ENCODE peak calls at places on chromosomes 2 and 18, in five cellular contexts. P is HFF-Myc, W is upper lobe of right lung, A is pancreas, I is tibial nerve. F is an unnamed sample.

GRCh38 chr2:159091381-159091780 is 122.9 kb downstream of the TANC1 start:
- DNase-seq in P (no peak), W (no peak), A (no peak), I (no peak), F (no peak)

GRCh38 chr2:25297738-25298137 is 44.0 kb downstream of the DNMT3A start:
- DNase-seq in P (no peak), W (no peak), A (no peak), I (no peak), F (no peak)

GRCh38 chr2:240918258-240919091 is 12.3 kb downstream of the CROCC2 start:
- DNase-seq in P (no peak), W (peak; percentile 49), A (peak; percentile 54), I (no peak), F (no peak)

GRCh38 chr2:154696771-154697170 is 1.7 kb upstream of the KCNJ3 start:
- DNase-seq in P (no peak), W (no peak), A (no peak), I (no peak), F (no peak)

GRCh38 chr2:133424876-133425275 is 143.4 kb downstream of the NCKAP5 start:
- DNase-seq in P (no peak), W (no peak), A (no peak), I (no peak), F (no peak)

GRCh38 chr2:119468154-119468955 is 36.7 kb downstream of the TMEM37 start:
- DNase-seq in P (no peak), W (no peak), A (no peak), I (no peak), F (no peak)

GRCh38 chr2:239360421-239361310 is 40.2 kb downstream of the HDAC4 start:
- DNase-seq in P (no peak), W (no peak), A (no peak), I (no peak), F (no peak)

GRCh38 chr18:58087928-58088722 is 44.1 kb downstream of the NEDD4L start:
- DNase-seq in P (no peak), W (peak; percentile 80), A (peak; percentile 82), I (no peak), F (no peak)

GRCh38 chr2:186059096-186059495 is 320.5 kb downstream of the FSIP2 start:
- DNase-seq in P (no peak), W (no peak), A (no peak), I (no peak), F (no peak)

GRCh38 chr2:230068658-230069080 is at the start of gene SLC16A14:
- DNase-seq in P (peak; percentile 24), W (no peak), A (no peak), I (peak; percentile 16), F (peak; percentile 20)

GRCh38 chr2:20015482-20016083 is 3.1 kb upstream of the MATN3 start:
- DNase-seq in P (peak; percentile 36), W (no peak), A (no peak), I (no peak), F (no peak)

GRCh38 chr2:217756375-217757107 is 246.3 kb downstream of the TNS1 start:
- DNase-seq in P (no peak), W (peak; percentile 85), A (peak; percentile 88), I (peak; percentile 66), F (peak; percentile 63)

GRCh38 chr18:46334200-46334553 is 230.0 kb downstream of the HAUS1 start:
- DNase-seq in P (no peak), W (peak; percentile 53), A (no peak), I (no peak), F (no peak)

GRCh38 chr2:238492905-238493304 is 66.2 kb downstream of the ASB1 start:
- DNase-seq in P (no peak), W (no peak), A (no peak), I (no peak), F (no peak)

GRCh38 chr2:120736955-120737801 is 1.5 kb downstream of the GLI2 start:
- DNase-seq in P (no peak), W (no peak), A (no peak), I (no peak), F (no peak)

GRCh38 chr2:221197223-221197622 is 374.9 kb downstream of the EPHA4 start:
- DNase-seq in P (no peak), W (no peak), A (no peak), I (no peak), F (no peak)

GRCh38 chr2:168521342-168521741 is 65.3 kb downstream of the CERS6 start:
- DNase-seq in P (no peak), W (no peak), A (no peak), I (no peak), F (no peak)

GRCh38 chr18:45456076-45457066 is 158.9 kb upstream of the SLC14A2 start:
- DNase-seq in P (no peak), W (no peak), A (no peak), I (peak; percentile 28), F (no peak)

GRCh38 chr2:39128919-39129391 is 8.1 kb upstream of the SOS1 start:
- DNase-seq in P (no peak), W (no peak), A (no peak), I (no peak), F (no peak)

GRCh38 chr2:29130295-29130694 is 15.1 kb downstream of the CLIP4 start:
- DNase-seq in P (peak; percentile 47), W (no peak), A (no peak), I (no peak), F (no peak)

GRCh38 chr2:23524261-23524706 is 139.3 kb downstream of the KLHL29 start:
- DNase-seq in P (peak; percentile 33), W (no peak), A (no peak), I (no peak), F (no peak)

GRCh38 chr2:233133239-233133638 is 73.1 kb downstream of the INPP5D start:
- DNase-seq in P (no peak), W (no peak), A (no peak), I (no peak), F (no peak)

GRCh38 chr2:85717308-85718005 is 23.3 kb downstream of the GNLY start:
- DNase-seq in P (peak; percentile 69), W (no peak), A (no peak), I (no peak), F (no peak)

GRCh38 chr2:3626817-3627499 is 31.0 kb upstream of the ALLC start:
- DNase-seq in P (no peak), W (peak; percentile 56), A (peak; percentile 33), I (no peak), F (no peak)

GRCh38 chr2:132665401-132665800 is 4.6 kb downstream of the LYPD1 start:
- DNase-seq in P (no peak), W (no peak), A (no peak), I (no peak), F (no peak)

GRCh38 chr2:134648547-134648946 is 70.3 kb downstream of the TMEM163 start:
- DNase-seq in P (no peak), W (no peak), A (no peak), I (no peak), F (no peak)

GRCh38 chr2:105403785-105404698 is 5.2 kb upstream of the FHL2 start:
- DNase-seq in P (no peak), W (no peak), A (no peak), I (no peak), F (no peak)

DNA sequence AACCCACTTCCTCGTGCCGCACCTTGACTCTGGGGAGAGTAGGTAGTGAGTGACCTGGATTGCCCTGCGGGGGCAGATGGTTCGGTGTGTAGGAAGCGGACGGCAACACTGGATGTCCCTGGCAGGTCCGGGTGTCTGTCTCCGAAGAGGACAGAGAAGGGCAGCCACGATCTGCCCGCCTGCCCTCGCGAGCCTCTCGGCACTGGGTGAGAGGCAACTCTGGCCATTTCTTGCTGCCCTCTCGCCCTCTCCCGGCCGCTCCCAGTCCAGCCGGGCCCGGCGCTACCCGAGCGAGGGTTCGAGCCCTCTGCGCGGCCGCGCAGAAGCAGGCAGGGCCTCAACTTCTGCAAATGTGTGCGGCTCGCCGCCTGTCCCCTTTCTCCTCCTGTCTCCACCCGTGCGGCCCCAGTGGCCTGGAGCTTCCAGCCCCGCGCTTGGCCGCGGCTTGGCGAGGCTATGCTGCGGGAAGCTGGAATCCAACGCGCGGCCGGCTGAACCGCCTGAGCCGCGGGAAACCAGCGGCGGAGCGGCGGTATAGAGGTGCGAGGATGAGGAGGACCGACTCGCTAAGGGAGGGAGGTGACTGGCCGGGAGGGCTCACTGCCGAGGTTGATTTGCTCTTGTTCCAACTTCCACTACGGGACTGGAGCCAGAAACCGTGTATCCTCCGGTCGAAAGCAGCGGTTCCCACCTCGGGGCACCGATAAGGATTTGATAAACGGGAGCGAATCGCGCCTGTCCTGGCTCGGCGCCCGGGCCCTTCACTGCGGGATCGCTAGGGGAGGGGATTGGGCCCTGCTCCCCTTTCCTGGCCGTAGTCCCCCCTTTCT is 1.5 kb downstream of the EPAS1 start:
- DNase-seq in P (no peak), W (peak; percentile 85), A (peak; percentile 86), I (peak; percentile 41), F (no peak)
- H3K4me3 ChIP-seq in P (peak overlapping the region; percentile 55), W (peak overlapping the region; percentile 83), A (peak overlapping the region; percentile 65), I (peak overlapping the region; percentile 66), F (peak overlapping the region; percentile 61)

GRCh38 chr2:96524482-96525210 is 11.9 kb upstream of the ARID5A start:
- DNase-seq in P (no peak), W (peak; percentile 52), A (no peak), I (no peak), F (no peak)
- H3K4me3 ChIP-seq in P (no peak overlapping the region), W (no peak overlapping the region), A (no peak overlapping the region), I (no peak overlapping the region), F (no peak overlapping the region)

GRCh38 chr2:75276093-75277055 is 77.1 kb upstream of the TACR1 start:
- DNase-seq in P (no peak), W (no peak), A (no peak), I (no peak), F (no peak)
- H3K4me3 ChIP-seq in P (no peak overlapping the region), W (no peak overlapping the region), A (no peak overlapping the region), I (no peak overlapping the region), F (no peak overlapping the region)

DNA sequence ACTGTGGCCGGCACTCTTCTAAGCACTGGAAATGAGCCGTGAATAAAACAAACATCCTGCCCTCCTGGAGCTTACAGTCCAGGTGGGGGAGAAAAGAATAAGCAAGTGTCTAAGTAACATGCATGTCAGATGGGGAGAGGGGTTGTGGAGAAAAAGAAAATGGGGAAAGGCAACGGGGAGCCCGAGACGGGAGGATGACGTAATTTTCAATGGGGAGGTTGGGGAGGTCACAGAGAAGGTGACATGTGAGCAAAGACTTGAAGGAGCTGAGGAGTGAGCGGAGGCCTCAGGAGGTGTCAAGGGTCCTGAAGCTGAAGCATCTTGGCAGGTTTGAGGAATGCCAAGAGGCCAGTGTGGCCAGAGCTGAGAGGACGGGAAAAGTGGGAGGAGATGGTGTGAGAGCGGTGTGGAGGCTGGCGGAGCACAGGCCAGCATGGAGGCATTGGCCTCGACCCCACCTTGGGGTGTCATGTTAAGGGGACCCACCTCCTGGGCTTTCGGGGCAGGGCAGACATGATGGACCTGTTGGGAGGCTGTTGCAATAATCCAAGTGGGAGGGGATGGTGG is 15.0 kb upstream of the NTSR2 start:
- DNase-seq in P (no peak), W (no peak), A (no peak), I (no peak), F (no peak)
- H3K4me3 ChIP-seq in P (no peak overlapping the region), W (no peak overlapping the region), A (no peak overlapping the region), I (no peak overlapping the region), F (no peak overlapping the region)

GRCh38 chr2:225660262-225661091 is 261.0 kb downstream of the NYAP2 start:
- DNase-seq in P (no peak), W (peak; percentile 79), A (peak; percentile 91), I (peak; percentile 84), F (no peak)
- H3K4me3 ChIP-seq in P (no peak overlapping the region), W (no peak overlapping the region), A (no peak overlapping the region), I (no peak overlapping the region), F (no peak overlapping the region)

F was measured in iPS DF 6.9.